ENCODE peak calls at places on chromosomes 12 and 14, in eight cellular contexts. H, K, S, F, Y, N, X and D are unnamed samples.

GRCh38 chr14:45066667-45067066 is 17.2 kb upstream of the PRPF39 start:
- DNase-seq in H (no peak), K (no peak), S (no peak), F (no peak), Y (no peak), N (no peak), X (no peak), D (no peak)

GRCh38 chr12:42469355-42470006 is 120.1 kb downstream of the PRICKLE1 start:
- DNase-seq in H (no peak), K (no peak), S (no peak), F (peak), Y (no peak), N (no peak), X (no peak), D (no peak)

GRCh38 chr12:124861492-124861891 is 2.2 kb downstream of the SCARB1 start:
- DNase-seq in H (no peak), K (peak), S (no peak), F (no peak), Y (peak), N (no peak), X (peak), D (no peak)

GRCh38 chr14:77660754-77661153 is 44.3 kb upstream of the SPTLC2 start:
- DNase-seq in H (no peak), K (no peak), S (no peak), F (no peak), Y (no peak), N (no peak), X (no peak), D (no peak)

GRCh38 chr14:20802341-20803084 is at the start of gene RNASE1:
- DNase-seq in H (no peak), K (peak), S (no peak), F (no peak), Y (no peak), N (no peak), X (no peak), D (no peak)

GRCh38 chr12:105748806-105749600 is 389.8 kb downstream of the NUAK1 start:
- DNase-seq in H (no peak), K (peak), S (no peak), F (no peak), Y (peak), N (no peak), X (peak), D (no peak)

GRCh38 chr12:107287436-107288413 is 194.4 kb upstream of the CRY1 start:
- DNase-seq in H (no peak), K (no peak), S (no peak), F (no peak), Y (no peak), N (peak), X (no peak), D (peak)

GRCh38 chr12:53985358-53985899 is 483 bp downstream of the HOXC10 start:
- DNase-seq in H (no peak), K (no peak), S (no peak), F (no peak), Y (no peak), N (no peak), X (no peak), D (no peak)

GRCh38 chr12:132806857-132807256 is 21.8 kb downstream of the GOLGA3 start:
- DNase-seq in H (no peak), K (no peak), S (no peak), F (no peak), Y (no peak), N (no peak), X (no peak), D (no peak)

GRCh38 chr14:54329082-54329695 is 67.6 kb upstream of the CDKN3 start:
- DNase-seq in H (no peak), K (peak), S (no peak), F (no peak), Y (no peak), N (no peak), X (peak), D (peak)

GRCh38 chr12:50699149-50699548 is 64.8 kb upstream of the ATF1 start:
- DNase-seq in H (no peak), K (no peak), S (no peak), F (no peak), Y (no peak), N (no peak), X (no peak), D (no peak)

GRCh38 chr14:102320033-102320660 is 601 bp downstream of the ZNF839 start:
- DNase-seq in H (peak), K (peak), S (no peak), F (peak), Y (peak), N (no peak), X (peak), D (no peak)

GRCh38 chr12:67426067-67426466 is 156.9 kb downstream of the CAND1 start:
- DNase-seq in H (no peak), K (no peak), S (no peak), F (no peak), Y (no peak), N (no peak), X (no peak), D (no peak)

GRCh38 chr14:23034498-23035302 is at the start of gene PSMB5:
- DNase-seq in H (peak), K (peak), S (no peak), F (peak), Y (peak), N (peak), X (peak), D (peak)
- TF ChIP-seq POLR2A in H (no peak), K (no peak), S (no peak), F (peak), Y (peak), N (no peak), X (no peak), D (peak)

DNA sequence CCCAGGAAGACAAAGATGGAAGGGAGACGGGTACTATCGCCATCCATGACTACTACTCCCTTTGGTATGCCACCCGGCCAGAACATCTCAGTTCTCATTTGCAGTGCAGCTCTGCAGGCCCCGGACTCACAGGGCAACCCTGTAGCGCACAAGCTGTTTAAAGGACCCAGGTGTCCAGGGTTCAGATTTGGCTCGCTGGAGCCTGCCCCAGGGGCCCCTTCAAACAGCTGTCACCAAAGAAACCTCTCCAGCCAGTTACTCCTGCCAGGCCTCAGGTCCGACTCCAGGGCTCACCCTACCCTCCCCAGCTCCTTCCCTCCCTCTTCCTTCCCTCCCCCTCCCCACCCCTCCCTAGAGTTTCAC is 5.5 kb upstream of the CHD4 start:
- DNase-seq in H (no peak), K (no peak), S (no peak), F (no peak), Y (no peak), N (no peak), X (no peak), D (no peak)
- TF ChIP-seq POLR2A in H (no peak), K (no peak), S (no peak), F (no peak), Y (no peak), N (no peak), X (no peak), D (no peak)

GRCh38 chr12:126907900-126908764 is 1358.8 kb upstream of the TMEM132C start:
- DNase-seq in H (no peak), K (no peak), S (no peak), F (no peak), Y (no peak), N (no peak), X (no peak), D (no peak)
- TF ChIP-seq POLR2A in H (no peak), K (no peak), S (no peak), F (no peak), Y (no peak), N (no peak), X (no peak), D (no peak)

DNA sequence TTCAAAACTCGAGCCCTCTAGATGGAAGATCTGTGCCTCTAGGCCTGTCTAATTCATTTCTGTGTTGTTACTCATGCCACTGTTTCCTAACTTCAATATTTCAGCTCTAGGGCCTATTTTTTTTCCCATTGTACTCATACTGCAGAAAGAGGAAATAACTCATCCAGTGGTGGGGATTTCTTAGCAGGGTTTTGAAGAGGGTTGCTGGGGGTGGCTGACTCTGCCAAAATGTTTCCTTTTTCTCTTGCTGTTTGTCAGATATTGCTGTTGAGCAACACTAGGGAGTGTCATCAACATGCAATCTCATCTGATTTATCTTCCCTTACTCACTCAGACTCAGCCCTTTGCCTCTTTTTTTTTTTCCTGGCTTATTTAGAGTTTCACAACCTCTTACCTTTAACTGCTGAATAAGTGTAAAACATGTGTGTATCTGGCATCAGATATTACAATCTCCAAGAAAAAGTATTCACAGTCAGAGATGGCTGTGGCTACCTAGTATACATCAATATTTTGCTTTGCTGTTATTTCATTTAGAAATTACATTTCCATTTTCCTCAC is 189.5 kb downstream of the DUSP6 start:
- DNase-seq in H (no peak), K (peak), S (peak), F (peak), Y (peak), N (peak), X (peak), D (peak)
- TF ChIP-seq POLR2A in H (no peak), K (no peak), S (no peak), F (no peak), Y (no peak), N (no peak), X (no peak), D (no peak)

GRCh38 chr14:100675664-100676063 is 51.0 kb upstream of the DLK1 start:
- DNase-seq in H (no peak), K (no peak), S (no peak), F (no peak), Y (no peak), N (no peak), X (no peak), D (no peak)

GRCh38 chr14:100677925-100678765 is 48.5 kb upstream of the DLK1 start:
- DNase-seq in H (no peak), K (peak), S (no peak), F (no peak), Y (no peak), N (no peak), X (peak), D (no peak)

GRCh38 chr14:100676089-100676685 is 50.5 kb upstream of the DLK1 start:
- DNase-seq in H (no peak), K (no peak), S (no peak), F (no peak), Y (no peak), N (no peak), X (no peak), D (no peak)

GRCh38 chr14:100679170-100679569 is 47.5 kb upstream of the DLK1 start:
- DNase-seq in H (no peak), K (no peak), S (no peak), F (no peak), Y (no peak), N (no peak), X (no peak), D (no peak)

GRCh38 chr14:100677152-100677924 is 49.4 kb upstream of the DLK1 start:
- DNase-seq in H (peak), K (peak), S (no peak), F (no peak), Y (no peak), N (no peak), X (peak), D (no peak)
- TF ChIP-seq POLR2A in H (no peak), K (no peak), S (no peak), F (no peak), Y (no peak), N (no peak), X (no peak), D (no peak)